ENCODE peak calls at places on chromosomes 16 and 17, in nine cellular contexts. One of them, this sample, is unnamed.
A peak's percentile ranks its signal among the peaks of the same experiment; 100 is the strongest.

GRCh38 chr16:25256821-25257503 is 683 bp downstream of the ZKSCAN2 start:
- DNase-seq in tibial nerve: no peak
- DNase-seq in A549: peak; percentile 31
- DNase-seq in K562: peak; percentile 30
- DNase-seq in endothelial cell of umbilical vein: no peak
- DNase-seq in uterus: no peak
- DNase-seq in spleen: peak; percentile 83
- DNase-seq in HCT116: no peak
- DNase-seq in heart left ventricle: no peak
- DNase-seq in this sample: no peak

GRCh38 chr16:85663891-85664321 is 24.8 kb downstream of the GINS2 start:
- DNase-seq in spleen: peak; percentile 66
- DNase-seq in tibial nerve: no peak
- DNase-seq in endothelial cell of umbilical vein: no peak
- DNase-seq in uterus: no peak
- DNase-seq in K562: no peak
- DNase-seq in heart left ventricle: peak; percentile 38
- DNase-seq in HCT116: no peak
- DNase-seq in A549: no peak
- DNase-seq in this sample: peak; percentile 81

GRCh38 chr16:27290582-27290981 is 22.0 kb upstream of the NSMCE1 start:
- DNase-seq in endothelial cell of umbilical vein: no peak
- DNase-seq in uterus: no peak
- DNase-seq in K562: no peak
- DNase-seq in spleen: no peak
- DNase-seq in HCT116: no peak
- DNase-seq in tibial nerve: no peak
- DNase-seq in heart left ventricle: no peak
- DNase-seq in A549: no peak
- DNase-seq in this sample: no peak

GRCh38 chr17:40490289-40490853 is 11.1 kb downstream of the TNS4 start:
- DNase-seq in endothelial cell of umbilical vein: no peak
- DNase-seq in HCT116: no peak
- DNase-seq in A549: no peak
- DNase-seq in heart left ventricle: peak; percentile 55
- DNase-seq in uterus: peak; percentile 75
- DNase-seq in K562: peak; percentile 32
- DNase-seq in tibial nerve: peak; percentile 75
- DNase-seq in spleen: no peak
- DNase-seq in this sample: peak; percentile 66

GRCh38 chr16:80525420-80525819 is 15.4 kb upstream of the DYNLRB2 start:
- DNase-seq in uterus: no peak
- DNase-seq in endothelial cell of umbilical vein: no peak
- DNase-seq in tibial nerve: no peak
- DNase-seq in spleen: no peak
- DNase-seq in HCT116: no peak
- DNase-seq in K562: no peak
- DNase-seq in heart left ventricle: no peak
- DNase-seq in A549: no peak
- DNase-seq in this sample: no peak

GRCh38 chr16:10984509-10984908 is 40.1 kb downstream of the CLEC16A start:
- DNase-seq in endothelial cell of umbilical vein: no peak
- DNase-seq in A549: no peak
- DNase-seq in spleen: no peak
- DNase-seq in HCT116: no peak
- DNase-seq in tibial nerve: no peak
- DNase-seq in heart left ventricle: no peak
- DNase-seq in uterus: no peak
- DNase-seq in K562: no peak
- DNase-seq in this sample: no peak

GRCh38 chr17:4728124-4728523 is 3.1 kb upstream of the MED11 start:
- DNase-seq in heart left ventricle: no peak
- DNase-seq in tibial nerve: no peak
- DNase-seq in HCT116: no peak
- DNase-seq in K562: no peak
- DNase-seq in A549: no peak
- DNase-seq in uterus: no peak
- DNase-seq in spleen: no peak
- DNase-seq in endothelial cell of umbilical vein: no peak
- DNase-seq in this sample: no peak

GRCh38 chr17:80068301-80069160 is 32.1 kb downstream of the CCDC40 start:
- DNase-seq in endothelial cell of umbilical vein: peak; percentile 64
- DNase-seq in tibial nerve: no peak
- DNase-seq in uterus: peak; percentile 79
- DNase-seq in A549: no peak
- DNase-seq in spleen: no peak
- DNase-seq in HCT116: no peak
- DNase-seq in heart left ventricle: peak; percentile 54
- DNase-seq in K562: peak; percentile 39
- DNase-seq in this sample: no peak

GRCh38 chr16:24538756-24539294 is 541 bp upstream of the RBBP6 start:
- DNase-seq in heart left ventricle: no peak
- DNase-seq in A549: peak; percentile 60
- DNase-seq in tibial nerve: no peak
- DNase-seq in spleen: no peak
- DNase-seq in K562: peak; percentile 73
- DNase-seq in endothelial cell of umbilical vein: no peak
- DNase-seq in uterus: no peak
- DNase-seq in HCT116: no peak
- DNase-seq in this sample: no peak

GRCh38 chr17:80296221-80296620 is 35.6 kb downstream of the RNF213 start:
- DNase-seq in tibial nerve: no peak
- DNase-seq in HCT116: no peak
- DNase-seq in endothelial cell of umbilical vein: no peak
- DNase-seq in heart left ventricle: no peak
- DNase-seq in uterus: no peak
- DNase-seq in K562: no peak
- DNase-seq in spleen: peak; percentile 48
- DNase-seq in A549: no peak
- DNase-seq in this sample: no peak

GRCh38 chr16:21713549-21714368 is 50.0 kb downstream of the OTOA start:
- DNase-seq in tibial nerve: no peak
- DNase-seq in heart left ventricle: no peak
- DNase-seq in uterus: no peak
- DNase-seq in K562: no peak
- DNase-seq in HCT116: no peak
- DNase-seq in spleen: no peak
- DNase-seq in endothelial cell of umbilical vein: no peak
- DNase-seq in A549: no peak
- DNase-seq in this sample: no peak

GRCh38 chr16:26665166-26665939 is 401.4 kb upstream of the C16orf82 start:
- DNase-seq in K562: no peak
- DNase-seq in A549: no peak
- DNase-seq in heart left ventricle: no peak
- DNase-seq in uterus: no peak
- DNase-seq in spleen: no peak
- DNase-seq in HCT116: no peak
- DNase-seq in endothelial cell of umbilical vein: no peak
- DNase-seq in tibial nerve: no peak
- DNase-seq in this sample: no peak

GRCh38 chr16:86960266-86960665 is 356.9 kb downstream of the C16orf95 start:
- DNase-seq in HCT116: no peak
- DNase-seq in uterus: no peak
- DNase-seq in spleen: no peak
- DNase-seq in heart left ventricle: no peak
- DNase-seq in K562: no peak
- DNase-seq in A549: no peak
- DNase-seq in tibial nerve: no peak
- DNase-seq in endothelial cell of umbilical vein: no peak
- DNase-seq in this sample: no peak

GRCh38 chr16:72552675-72553074 is 380.7 kb upstream of the PMFBP1 start:
- DNase-seq in HCT116: no peak
- DNase-seq in A549: no peak
- DNase-seq in heart left ventricle: no peak
- DNase-seq in spleen: no peak
- DNase-seq in uterus: no peak
- DNase-seq in endothelial cell of umbilical vein: no peak
- DNase-seq in K562: no peak
- DNase-seq in tibial nerve: no peak
- DNase-seq in this sample: no peak

GRCh38 chr16:67015317-67015731 is 13.6 kb upstream of the CBFB start:
- DNase-seq in K562: no peak
- DNase-seq in tibial nerve: peak; percentile 9
- DNase-seq in heart left ventricle: no peak
- DNase-seq in endothelial cell of umbilical vein: no peak
- DNase-seq in spleen: peak; percentile 38
- DNase-seq in HCT116: peak; percentile 32
- DNase-seq in uterus: no peak
- DNase-seq in A549: no peak
- DNase-seq in this sample: no peak

GRCh38 chr16:13236308-13236707 is 334.9 kb downstream of the SHISA9 start:
- DNase-seq in K562: no peak
- DNase-seq in A549: no peak
- DNase-seq in endothelial cell of umbilical vein: no peak
- DNase-seq in tibial nerve: no peak
- DNase-seq in heart left ventricle: no peak
- DNase-seq in spleen: no peak
- DNase-seq in uterus: no peak
- DNase-seq in HCT116: no peak
- DNase-seq in this sample: no peak

GRCh38 chr16:13234999-13235398 is 333.6 kb downstream of the SHISA9 start:
- DNase-seq in heart left ventricle: no peak
- DNase-seq in tibial nerve: no peak
- DNase-seq in A549: no peak
- DNase-seq in endothelial cell of umbilical vein: no peak
- DNase-seq in uterus: no peak
- DNase-seq in spleen: no peak
- DNase-seq in K562: no peak
- DNase-seq in HCT116: no peak
- DNase-seq in this sample: no peak

GRCh38 chr16:13242201-13242600 is 340.8 kb downstream of the SHISA9 start:
- DNase-seq in A549: no peak
- DNase-seq in HCT116: no peak
- DNase-seq in uterus: no peak
- DNase-seq in spleen: no peak
- DNase-seq in heart left ventricle: no peak
- DNase-seq in K562: no peak
- DNase-seq in endothelial cell of umbilical vein: no peak
- DNase-seq in tibial nerve: no peak
- DNase-seq in this sample: no peak

DNA sequence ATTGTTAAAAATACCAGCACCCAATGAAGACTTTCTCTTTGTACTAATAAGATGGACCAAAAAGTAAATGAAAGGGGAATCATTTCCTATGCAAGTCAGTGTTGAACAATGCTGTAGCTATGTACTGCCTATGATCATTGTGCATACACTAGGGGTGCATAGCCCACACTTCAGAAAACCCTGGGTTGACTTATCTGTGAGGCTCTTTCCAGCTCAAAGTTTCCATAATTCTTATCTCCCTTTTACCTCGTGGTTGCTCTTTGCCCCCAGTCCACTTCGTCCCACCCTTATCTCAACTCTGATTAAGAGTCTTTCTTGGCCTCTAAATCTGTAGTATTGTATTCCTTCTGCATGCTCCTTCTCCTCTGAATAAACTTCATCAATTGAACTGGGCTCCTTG is 336.8 kb downstream of the SHISA9 start:
- DNase-seq in spleen: no peak
- DNase-seq in heart left ventricle: no peak
- DNase-seq in HCT116: no peak
- DNase-seq in A549: no peak
- DNase-seq in K562: no peak
- DNase-seq in tibial nerve: no peak
- DNase-seq in uterus: no peak
- DNase-seq in endothelial cell of umbilical vein: no peak
- DNase-seq in this sample: no peak
- H3K9me3 ChIP-seq in spleen: no peaks in the 10 kb centered on the region
- H3K9me3 ChIP-seq in heart left ventricle: no peaks in the 10 kb centered on the region
- H3K9me3 ChIP-seq in HCT116: no peaks in the 10 kb centered on the region
- H3K9me3 ChIP-seq in A549: no peaks in the 10 kb centered on the region
- H3K9me3 ChIP-seq in K562: no peaks in the 10 kb centered on the region
- H3K9me3 ChIP-seq in tibial nerve: no peaks in the 10 kb centered on the region
- H3K9me3 ChIP-seq in uterus: no peaks in the 10 kb centered on the region
- H3K9me3 ChIP-seq in endothelial cell of umbilical vein: peaks cover 6% of the 10 kb centered on the region
- H3K9me3 ChIP-seq in this sample: no peaks in the 10 kb centered on the region

GRCh38 chr16:28311913-28312312 is 19.6 kb downstream of the SBK1 start:
- DNase-seq in K562: no peak
- DNase-seq in tibial nerve: no peak
- DNase-seq in HCT116: no peak
- DNase-seq in uterus: no peak
- DNase-seq in spleen: no peak
- DNase-seq in heart left ventricle: no peak
- DNase-seq in A549: no peak
- DNase-seq in endothelial cell of umbilical vein: no peak
- DNase-seq in this sample: no peak
- TF ChIP-seq POLR2A in K562: no peak
- TF ChIP-seq POLR2A in tibial nerve: no peak
- TF ChIP-seq POLR2A in HCT116: no peak
- TF ChIP-seq POLR2A in uterus: no peak
- TF ChIP-seq POLR2A in spleen: no peak
- TF ChIP-seq POLR2A in heart left ventricle: no peak
- TF ChIP-seq POLR2A in A549: no peak
- TF ChIP-seq POLR2A in endothelial cell of umbilical vein: no peak
- TF ChIP-seq POLR2A in this sample: no peak

GRCh38 chr17:52737071-52737470 is 578.6 kb upstream of the CA10 start:
- DNase-seq in K562: no peak
- DNase-seq in HCT116: no peak
- DNase-seq in A549: no peak
- DNase-seq in heart left ventricle: no peak
- DNase-seq in uterus: no peak
- DNase-seq in tibial nerve: no peak
- DNase-seq in endothelial cell of umbilical vein: no peak
- DNase-seq in spleen: no peak
- DNase-seq in this sample: no peak
- H3K9me3 ChIP-seq in K562: no peaks in the 10 kb centered on the region
- H3K9me3 ChIP-seq in HCT116: peaks cover 45% of the 10 kb centered on the region
- H3K9me3 ChIP-seq in A549: no peaks in the 10 kb centered on the region
- H3K9me3 ChIP-seq in heart left ventricle: no peaks in the 10 kb centered on the region
- H3K9me3 ChIP-seq in uterus: no peaks in the 10 kb centered on the region
- H3K9me3 ChIP-seq in tibial nerve: no peaks in the 10 kb centered on the region
- H3K9me3 ChIP-seq in endothelial cell of umbilical vein: no peaks in the 10 kb centered on the region
- H3K9me3 ChIP-seq in spleen: no peaks in the 10 kb centered on the region
- H3K9me3 ChIP-seq in this sample: no peaks in the 10 kb centered on the region

DNA sequence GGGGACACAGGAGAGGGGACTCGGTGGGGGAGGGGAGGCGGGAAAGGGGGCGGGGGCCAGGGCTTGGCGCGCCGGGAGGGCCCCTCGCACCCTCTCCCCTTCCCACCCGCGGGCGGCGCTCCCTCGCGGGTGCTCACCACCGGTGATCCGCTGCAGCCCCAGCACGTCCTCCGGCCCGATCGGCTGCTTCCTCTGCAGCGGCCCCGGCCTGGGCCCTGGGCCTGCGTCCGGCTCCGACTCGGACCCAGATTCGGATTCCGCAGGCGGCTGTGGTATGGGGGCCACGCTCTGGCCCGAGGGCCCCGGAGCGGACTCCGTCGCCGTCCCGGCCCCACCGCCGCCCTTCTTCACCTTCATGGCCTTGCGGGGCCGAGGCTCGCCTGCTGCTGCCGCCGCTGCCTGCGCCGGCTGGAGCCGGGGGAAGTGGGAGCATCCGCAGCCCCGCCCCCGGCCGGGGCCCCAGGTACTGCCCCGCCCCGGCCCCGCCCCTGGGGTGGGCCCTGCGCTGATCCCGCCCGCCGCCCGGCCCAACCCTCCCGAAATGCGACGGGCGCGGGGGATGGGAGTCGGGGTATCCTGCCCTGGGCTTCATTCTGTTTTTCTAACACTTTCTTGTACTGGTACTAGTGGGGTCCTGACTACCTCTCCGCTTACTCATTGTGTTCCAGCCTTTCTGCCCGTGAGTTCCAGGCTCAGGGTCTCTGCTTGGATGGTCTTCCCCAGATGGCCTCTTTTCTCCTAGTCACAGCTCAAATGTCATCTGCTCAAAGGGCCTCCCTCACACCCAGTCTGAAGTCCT is at the start of gene UNC119:
- DNase-seq in HCT116: no peak
- DNase-seq in A549: peak; percentile 89
- DNase-seq in endothelial cell of umbilical vein: peak; percentile 60
- DNase-seq in spleen: peak; percentile 97
- DNase-seq in uterus: peak; percentile 79
- DNase-seq in tibial nerve: peak; percentile 51
- DNase-seq in K562: peak; percentile 97
- DNase-seq in heart left ventricle: peak; percentile 88
- DNase-seq in this sample: peak; percentile 33
- TF ChIP-seq POLR2A in HCT116: peak; percentile 63
- TF ChIP-seq POLR2A in A549: peak; percentile 88
- TF ChIP-seq POLR2A in endothelial cell of umbilical vein: peak; percentile 73
- TF ChIP-seq POLR2A in spleen: no peak
- TF ChIP-seq POLR2A in uterus: peak; percentile 18
- TF ChIP-seq POLR2A in tibial nerve: no peak
- TF ChIP-seq POLR2A in K562: peak; percentile 66
- TF ChIP-seq POLR2A in heart left ventricle: no peak
- TF ChIP-seq POLR2A in this sample: peak; percentile 24